ENCODE peak calls at places on chromosomes 7 and 10, in four cellular contexts. Q is colonic mucosa, D is hepatocyte, F is A673. H is an unnamed sample.

GRCh38 chr10:73855413-73855812 is 18.9 kb downstream of the CAMK2G start:
- DNase-seq in Q (peak), D (no peak), F (no peak), H (no peak)

GRCh38 chr10:73923935-73924598 is 13.1 kb downstream of the PLAU start:
- DNase-seq in Q (no peak), D (no peak), F (no peak), H (peak)

GRCh38 chr10:113423877-113424276 is 129.0 kb upstream of the HABP2 start:
- DNase-seq in Q (no peak), D (no peak), F (no peak), H (no peak)

GRCh38 chr7:97555845-97556431 is 175.9 kb upstream of the TAC1 start:
- DNase-seq in Q (no peak), D (no peak), F (no peak), H (no peak)

GRCh38 chr10:49446031-49446430 is 50.1 kb upstream of the DRGX start:
- DNase-seq in Q (no peak), D (no peak), F (no peak), H (no peak)

GRCh38 chr10:72375585-72375984 is 20.9 kb upstream of the DNAJB12 start:
- DNase-seq in Q (no peak), D (no peak), F (no peak), H (peak)

GRCh38 chr7:27834179-27834921 is 94.4 kb downstream of the TAX1BP1 start:
- DNase-seq in Q (no peak), D (no peak), F (no peak), H (no peak)

GRCh38 chr7:102080371-102081243 is 206.1 kb upstream of the SH2B2 start:
- DNase-seq in Q (peak), D (no peak), F (no peak), H (peak)

GRCh38 chr10:111956841-111957240 is 226.7 kb downstream of the GPAM start:
- DNase-seq in Q (no peak), D (no peak), F (no peak), H (no peak)

GRCh38 chr7:55245271-55245723 is 119.8 kb upstream of the LANCL2 start:
- DNase-seq in Q (peak), D (no peak), F (no peak), H (no peak)

GRCh38 chr7:93958216-93958615 is 36.7 kb downstream of the GNG11 start:
- DNase-seq in Q (no peak), D (no peak), F (peak), H (no peak)

GRCh38 chr10:97279121-97279815 is 13.2 kb downstream of the ARHGAP19 start:
- DNase-seq in Q (no peak), D (peak), F (no peak), H (no peak)

GRCh38 chr10:89867964-89868363 is 166.6 kb downstream of the KIF20B start:
- DNase-seq in Q (no peak), D (peak), F (peak), H (no peak)

GRCh38 chr10:11713186-11713743 is 28.9 kb upstream of the ECHDC3 start:
- DNase-seq in Q (no peak), D (peak), F (no peak), H (no peak)

GRCh38 chr7:1459930-1460756 is 873 bp upstream of the MICALL2 start:
- DNase-seq in Q (no peak), D (peak), F (no peak), H (no peak)

GRCh38 chr7:93461350-93461749 is 113.2 kb downstream of the CALCR start:
- DNase-seq in Q (no peak), D (no peak), F (peak), H (peak)

GRCh38 chr7:148773344-148773743 is 74.6 kb downstream of the CUL1 start:
- DNase-seq in Q (no peak), D (no peak), F (peak), H (peak)

DNA sequence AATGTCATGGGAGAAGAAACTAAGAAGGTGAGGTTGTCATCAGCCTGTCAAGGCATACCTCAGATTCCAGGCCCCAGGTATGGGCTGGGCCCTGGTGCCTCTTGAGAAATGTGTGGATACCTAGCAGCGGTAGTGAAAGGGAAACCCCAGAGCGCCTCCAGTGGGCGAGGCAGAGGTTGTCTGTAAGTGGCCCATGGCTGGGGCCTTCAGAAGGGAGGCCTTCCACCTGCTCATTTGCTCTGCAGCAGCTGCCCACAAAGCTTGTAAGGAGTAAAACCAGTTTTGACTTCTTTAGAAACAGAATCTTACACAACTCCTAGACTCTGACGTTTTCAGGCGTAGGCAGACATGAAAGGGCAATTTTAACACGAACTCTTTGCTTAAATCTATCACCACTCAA is 509.9 kb downstream of the PARD3 start:
- DNase-seq in Q (peak), D (peak), F (no peak), H (no peak)
- H3K27ac ChIP-seq in Q (no peak), D (peak), F (no peak), H (no peak)

GRCh38 chr7:114997487-114998404 is 75.9 kb downstream of the MDFIC start:
- DNase-seq in Q (no peak), D (no peak), F (no peak), H (no peak)
- H3K27ac ChIP-seq in Q (no peak), D (no peak), F (no peak), H (no peak)

DNA sequence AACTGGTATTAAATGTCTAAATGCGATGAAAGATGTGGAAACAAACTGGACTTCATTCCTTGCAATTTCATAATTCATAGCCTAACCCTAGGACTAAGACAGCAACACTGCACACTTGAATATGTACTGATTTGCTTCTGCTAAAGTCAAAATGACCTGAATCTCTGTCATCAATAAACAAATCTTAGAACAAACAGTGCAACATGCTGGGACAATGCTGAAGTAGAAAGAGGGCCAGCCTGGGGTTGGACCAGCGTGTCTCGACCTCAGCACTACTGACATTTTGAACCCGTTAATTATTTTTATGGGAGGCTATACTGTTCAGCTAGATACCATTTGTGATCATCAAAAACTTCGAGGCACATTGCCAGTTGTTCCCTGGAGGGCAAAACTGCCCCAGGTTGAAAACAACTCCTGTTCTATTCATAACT is 47.1 kb downstream of the MYOF start:
- DNase-seq in Q (no peak), D (no peak), F (no peak), H (no peak)
- H3K27ac ChIP-seq in Q (peak), D (peak), F (peak), H (no peak)

GRCh38 chr7:138918176-138918575 is 63.0 kb downstream of the KIAA1549 start:
- DNase-seq in Q (no peak), D (no peak), F (no peak), H (no peak)
- H3K27ac ChIP-seq in Q (no peak), D (no peak), F (no peak), H (no peak)

GRCh38 chr7:11776083-11776482 is 55.9 kb downstream of the THSD7A start:
- DNase-seq in Q (no peak), D (no peak), F (peak), H (no peak)

GRCh38 chr7:11784808-11785536 is 47.0 kb downstream of the THSD7A start:
- DNase-seq in Q (no peak), D (no peak), F (no peak), H (no peak)

GRCh38 chr7:11779864-11780263 is 52.1 kb downstream of the THSD7A start:
- DNase-seq in Q (no peak), D (no peak), F (no peak), H (no peak)

GRCh38 chr7:11775401-11775800 is 56.6 kb downstream of the THSD7A start:
- DNase-seq in Q (no peak), D (no peak), F (no peak), H (no peak)

DNA sequence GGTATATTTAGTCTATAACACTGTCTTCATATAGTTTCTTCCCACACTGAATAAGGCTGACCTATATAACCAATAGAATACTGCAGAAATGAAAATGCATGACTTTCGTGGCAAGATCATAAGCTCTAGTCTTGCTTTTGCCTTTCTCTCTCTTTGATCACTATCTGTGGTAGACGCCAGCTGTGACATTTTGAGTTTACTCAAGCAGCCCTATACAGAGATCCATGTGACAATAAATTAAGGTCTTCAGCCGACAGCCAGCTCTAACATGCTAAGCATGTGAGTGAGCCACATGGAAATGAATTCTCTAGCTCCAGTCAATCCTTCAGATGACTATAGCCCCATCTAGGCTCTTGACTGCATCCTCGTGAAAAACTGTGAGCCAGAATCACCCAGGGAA is 51.7 kb downstream of the THSD7A start:
- DNase-seq in Q (no peak), D (no peak), F (no peak), H (no peak)
- H3K27ac ChIP-seq in Q (no peak), D (no peak), F (no peak), H (no peak)

H was measured in SJCRH30.